ENCODE peak calls at places on chromosome 16, in eight cellular contexts. One of them, this sample, is unnamed. For H3K9me3, the result is how much of the 10 kb centered on the place peaks cover.

GRCh38 chr16:89217388-89218191 is at the start of gene ZNF778:
- DNase-seq in uterus: peak
- DNase-seq in GM12878: peak
- DNase-seq in ovary: peak
- DNase-seq in tibial nerve: peak
- DNase-seq in A549: peak
- DNase-seq in testis: peak
- DNase-seq in breast epithelium: peak
- DNase-seq in this sample: peak

GRCh38 chr16:50263940-50264929 is 2.1 kb upstream of the ADCY7 start:
- DNase-seq in tibial nerve: no peak
- DNase-seq in ovary: no peak
- DNase-seq in testis: no peak
- DNase-seq in A549: peak
- DNase-seq in GM12878: peak
- DNase-seq in breast epithelium: no peak
- DNase-seq in uterus: no peak
- DNase-seq in this sample: no peak

GRCh38 chr16:80147021-80147680 is 393.6 kb upstream of the DYNLRB2 start:
- DNase-seq in GM12878: no peak
- DNase-seq in tibial nerve: no peak
- DNase-seq in uterus: no peak
- DNase-seq in breast epithelium: no peak
- DNase-seq in A549: no peak
- DNase-seq in testis: no peak
- DNase-seq in ovary: no peak
- DNase-seq in this sample: no peak

GRCh38 chr16:69107311-69107962 is 2.0 kb downstream of the HAS3 start:
- DNase-seq in A549: peak
- DNase-seq in breast epithelium: no peak
- DNase-seq in ovary: peak
- DNase-seq in testis: peak
- DNase-seq in uterus: no peak
- DNase-seq in GM12878: no peak
- DNase-seq in tibial nerve: no peak
- DNase-seq in this sample: no peak

GRCh38 chr16:69123894-69124293 is 8.5 kb downstream of the CHTF8 start:
- DNase-seq in breast epithelium: no peak
- DNase-seq in uterus: no peak
- DNase-seq in tibial nerve: peak
- DNase-seq in A549: peak
- DNase-seq in testis: peak
- DNase-seq in ovary: peak
- DNase-seq in GM12878: no peak
- DNase-seq in this sample: peak

GRCh38 chr16:73385701-73386100 is 337.8 kb upstream of the ZFHX3 start:
- DNase-seq in tibial nerve: no peak
- DNase-seq in ovary: no peak
- DNase-seq in testis: no peak
- DNase-seq in breast epithelium: no peak
- DNase-seq in uterus: no peak
- DNase-seq in GM12878: no peak
- DNase-seq in A549: no peak
- DNase-seq in this sample: no peak

GRCh38 chr16:61500851-61501250 is 535.4 kb downstream of the CDH8 start:
- DNase-seq in ovary: no peak
- DNase-seq in testis: no peak
- DNase-seq in uterus: no peak
- DNase-seq in A549: no peak
- DNase-seq in breast epithelium: no peak
- DNase-seq in GM12878: no peak
- DNase-seq in tibial nerve: no peak
- DNase-seq in this sample: no peak

GRCh38 chr16:87681990-87682570 is 79.8 kb downstream of the JPH3 start:
- DNase-seq in uterus: no peak
- DNase-seq in ovary: no peak
- DNase-seq in breast epithelium: no peak
- DNase-seq in A549: peak
- DNase-seq in testis: no peak
- DNase-seq in GM12878: no peak
- DNase-seq in tibial nerve: no peak
- DNase-seq in this sample: no peak

GRCh38 chr16:9225527-9226316 is 134.3 kb downstream of the HAPSTR1 start:
- DNase-seq in testis: no peak
- DNase-seq in tibial nerve: no peak
- DNase-seq in A549: peak
- DNase-seq in ovary: no peak
- DNase-seq in uterus: no peak
- DNase-seq in GM12878: no peak
- DNase-seq in breast epithelium: no peak
- DNase-seq in this sample: no peak

GRCh38 chr16:86545927-86546637 is 9.0 kb downstream of the MTHFSD start:
- DNase-seq in A549: no peak
- DNase-seq in testis: no peak
- DNase-seq in tibial nerve: no peak
- DNase-seq in breast epithelium: no peak
- DNase-seq in GM12878: no peak
- DNase-seq in ovary: no peak
- DNase-seq in uterus: no peak
- DNase-seq in this sample: no peak

GRCh38 chr16:57113664-57114063 is 21.3 kb downstream of the CPNE2 start:
- DNase-seq in ovary: no peak
- DNase-seq in A549: no peak
- DNase-seq in uterus: no peak
- DNase-seq in testis: no peak
- DNase-seq in GM12878: no peak
- DNase-seq in tibial nerve: no peak
- DNase-seq in breast epithelium: no peak
- DNase-seq in this sample: no peak

GRCh38 chr16:50213939-50214519 is 52.3 kb upstream of the ADCY7 start:
- DNase-seq in uterus: no peak
- DNase-seq in tibial nerve: peak
- DNase-seq in A549: peak
- DNase-seq in ovary: no peak
- DNase-seq in breast epithelium: no peak
- DNase-seq in GM12878: no peak
- DNase-seq in testis: no peak
- DNase-seq in this sample: no peak

GRCh38 chr16:75376475-75376907 is 56.8 kb downstream of the CFDP1 start:
- DNase-seq in ovary: no peak
- DNase-seq in GM12878: no peak
- DNase-seq in A549: no peak
- DNase-seq in testis: no peak
- DNase-seq in tibial nerve: no peak
- DNase-seq in breast epithelium: no peak
- DNase-seq in uterus: no peak
- DNase-seq in this sample: no peak

GRCh38 chr16:65574311-65574966 is 452.6 kb upstream of the CDH11 start:
- DNase-seq in tibial nerve: no peak
- DNase-seq in testis: peak
- DNase-seq in A549: no peak
- DNase-seq in uterus: no peak
- DNase-seq in breast epithelium: no peak
- DNase-seq in ovary: no peak
- DNase-seq in GM12878: no peak
- DNase-seq in this sample: no peak

GRCh38 chr16:47970291-47970931 is 185.4 kb downstream of the ABCC12 start:
- DNase-seq in testis: no peak
- DNase-seq in breast epithelium: no peak
- DNase-seq in tibial nerve: no peak
- DNase-seq in ovary: no peak
- DNase-seq in GM12878: no peak
- DNase-seq in A549: peak
- DNase-seq in uterus: no peak
- DNase-seq in this sample: no peak

DNA sequence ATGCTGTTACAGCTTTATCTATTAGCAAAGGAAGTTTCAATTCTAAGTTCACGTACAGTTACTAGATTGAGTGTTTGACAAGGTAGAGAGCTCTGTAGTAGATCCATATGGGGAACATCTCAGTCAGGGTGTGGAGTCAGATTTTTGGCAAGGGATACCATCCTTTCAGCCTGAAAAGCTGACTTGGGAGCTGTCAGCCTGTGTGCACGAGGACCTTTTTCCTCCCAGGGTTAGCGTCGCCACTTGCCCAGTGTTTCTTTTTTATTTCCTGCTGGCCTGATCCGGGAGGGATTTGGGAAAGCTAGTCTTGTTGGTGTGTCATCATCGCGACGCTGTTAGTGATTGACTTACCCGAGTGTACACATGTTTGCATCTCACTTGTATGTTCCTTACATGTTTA is 29.5 kb downstream of the WWOX start:
- DNase-seq in testis: no peak
- DNase-seq in breast epithelium: no peak
- DNase-seq in ovary: no peak
- DNase-seq in uterus: no peak
- DNase-seq in A549: no peak
- DNase-seq in GM12878: no peak
- DNase-seq in tibial nerve: no peak
- DNase-seq in this sample: no peak
- TF ChIP-seq POLR2A in testis: no peak
- TF ChIP-seq POLR2A in breast epithelium: no peak
- TF ChIP-seq POLR2A in ovary: no peak
- TF ChIP-seq POLR2A in uterus: no peak
- TF ChIP-seq POLR2A in A549: no peak
- TF ChIP-seq POLR2A in GM12878: no peak
- TF ChIP-seq POLR2A in tibial nerve: no peak
- TF ChIP-seq POLR2A in this sample: no peak

GRCh38 chr16:85172465-85173071 is 60.3 kb upstream of the CIBAR2 start:
- DNase-seq in GM12878: no peak
- DNase-seq in ovary: no peak
- DNase-seq in testis: peak
- DNase-seq in breast epithelium: no peak
- DNase-seq in uterus: no peak
- DNase-seq in tibial nerve: no peak
- DNase-seq in A549: peak
- DNase-seq in this sample: no peak

GRCh38 chr16:85175724-85176233 is 63.5 kb upstream of the CIBAR2 start:
- DNase-seq in testis: no peak
- DNase-seq in tibial nerve: no peak
- DNase-seq in ovary: no peak
- DNase-seq in uterus: no peak
- DNase-seq in breast epithelium: no peak
- DNase-seq in GM12878: no peak
- DNase-seq in A549: no peak
- DNase-seq in this sample: no peak

GRCh38 chr16:85173077-85173980 is 61.1 kb upstream of the CIBAR2 start:
- DNase-seq in breast epithelium: no peak
- DNase-seq in uterus: no peak
- DNase-seq in testis: peak
- DNase-seq in tibial nerve: no peak
- DNase-seq in GM12878: no peak
- DNase-seq in ovary: peak
- DNase-seq in A549: peak
- DNase-seq in this sample: peak

GRCh38 chr16:85174871-85175723 is 62.8 kb upstream of the CIBAR2 start:
- DNase-seq in ovary: peak
- DNase-seq in A549: no peak
- DNase-seq in tibial nerve: no peak
- DNase-seq in testis: no peak
- DNase-seq in GM12878: no peak
- DNase-seq in breast epithelium: no peak
- DNase-seq in uterus: no peak
- DNase-seq in this sample: no peak

GRCh38 chr16:85173981-85174751 is 61.9 kb upstream of the CIBAR2 start:
- DNase-seq in breast epithelium: no peak
- DNase-seq in tibial nerve: no peak
- DNase-seq in GM12878: no peak
- DNase-seq in testis: no peak
- DNase-seq in uterus: no peak
- DNase-seq in A549: peak
- DNase-seq in ovary: peak
- DNase-seq in this sample: peak
- H3K4me3 ChIP-seq in breast epithelium: no peak
- H3K4me3 ChIP-seq in tibial nerve: no peak
- H3K4me3 ChIP-seq in GM12878: no peak
- H3K4me3 ChIP-seq in testis: no peak
- H3K4me3 ChIP-seq in uterus: no peak
- H3K4me3 ChIP-seq in A549: peak
- H3K4me3 ChIP-seq in ovary: no peak
- H3K4me3 ChIP-seq in this sample: no peak

GRCh38 chr16:15970743-15971434 is 21.5 kb downstream of the ABCC1 start:
- DNase-seq in tibial nerve: no peak
- DNase-seq in GM12878: no peak
- DNase-seq in testis: no peak
- DNase-seq in A549: no peak
- DNase-seq in uterus: no peak
- DNase-seq in ovary: no peak
- DNase-seq in breast epithelium: no peak
- DNase-seq in this sample: no peak

GRCh38 chr16:15967655-15968315 is 18.4 kb downstream of the ABCC1 start:
- DNase-seq in breast epithelium: no peak
- DNase-seq in testis: no peak
- DNase-seq in GM12878: no peak
- DNase-seq in uterus: no peak
- DNase-seq in A549: no peak
- DNase-seq in tibial nerve: no peak
- DNase-seq in ovary: no peak
- DNase-seq in this sample: no peak

GRCh38 chr16:15972046-15972868 is 22.8 kb downstream of the ABCC1 start:
- DNase-seq in tibial nerve: no peak
- DNase-seq in GM12878: no peak
- DNase-seq in breast epithelium: no peak
- DNase-seq in ovary: no peak
- DNase-seq in A549: peak
- DNase-seq in uterus: no peak
- DNase-seq in testis: no peak
- DNase-seq in this sample: no peak

GRCh38 chr16:15971435-15971805 is 22.0 kb downstream of the ABCC1 start:
- DNase-seq in breast epithelium: no peak
- DNase-seq in A549: no peak
- DNase-seq in GM12878: no peak
- DNase-seq in tibial nerve: no peak
- DNase-seq in testis: no peak
- DNase-seq in uterus: no peak
- DNase-seq in ovary: no peak
- DNase-seq in this sample: no peak

DNA sequence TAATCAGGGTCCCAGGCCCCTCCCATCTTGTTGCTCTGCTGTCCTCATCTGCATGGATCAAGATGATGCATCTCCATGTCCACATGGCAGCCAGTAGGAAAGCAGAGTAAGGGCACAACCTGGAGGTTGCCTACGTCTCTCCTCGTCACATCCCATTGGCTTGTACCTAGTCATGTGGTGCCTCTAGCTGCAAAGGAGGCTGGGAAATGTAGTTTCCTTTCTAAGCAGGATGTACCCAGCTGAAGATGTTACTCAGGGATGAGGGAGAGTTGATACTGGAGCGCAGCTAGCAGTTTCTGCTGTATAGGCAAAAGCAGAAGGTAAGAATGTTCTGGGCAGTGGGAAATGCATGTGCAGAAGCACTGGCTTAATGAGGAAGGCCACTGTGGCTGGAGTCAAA is 20.8 kb downstream of the ABCC1 start:
- DNase-seq in ovary: no peak
- DNase-seq in breast epithelium: no peak
- DNase-seq in A549: peak
- DNase-seq in GM12878: no peak
- DNase-seq in tibial nerve: no peak
- DNase-seq in testis: no peak
- DNase-seq in uterus: no peak
- DNase-seq in this sample: no peak
- H3K9me3 ChIP-seq in ovary: under half
- H3K9me3 ChIP-seq in breast epithelium: under half
- H3K9me3 ChIP-seq in A549: under half
- H3K9me3 ChIP-seq in GM12878: under half
- H3K9me3 ChIP-seq in tibial nerve: under half
- H3K9me3 ChIP-seq in testis: under half
- H3K9me3 ChIP-seq in uterus: under half
- H3K9me3 ChIP-seq in this sample: under half

GRCh38 chr16:11994187-11995119 is 17.9 kb downstream of the SNX29 start:
- DNase-seq in uterus: no peak
- DNase-seq in GM12878: no peak
- DNase-seq in A549: no peak
- DNase-seq in testis: peak
- DNase-seq in breast epithelium: no peak
- DNase-seq in ovary: no peak
- DNase-seq in tibial nerve: peak
- DNase-seq in this sample: peak
- TF ChIP-seq POLR2A in uterus: no peak
- TF ChIP-seq POLR2A in GM12878: no peak
- TF ChIP-seq POLR2A in A549: no peak
- TF ChIP-seq POLR2A in testis: no peak
- TF ChIP-seq POLR2A in breast epithelium: no peak
- TF ChIP-seq POLR2A in ovary: no peak
- TF ChIP-seq POLR2A in tibial nerve: no peak
- TF ChIP-seq POLR2A in this sample: no peak

This sample was measured in adrenal gland.